ENCODE peak calls at places on chromosome 2, in seven cellular contexts. Z is fibroblast of lung; T is fibroblast of pulmonary artery; B is NCI-H1092 treated with DMSO at 0.1 percent for 48 hours; A is BJ; V is activated CD4-positive, alpha-beta T cell treated with anti-CD3 and anti-CD28 coated beads, Interleukin-2, amount 10 ng/mL, durations not matched to agents 7 days and 5 days; E is tibial nerve. S is an unnamed sample.
A peak's percentile ranks its signal among the peaks of the same experiment; 100 is the strongest.

GRCh38 chr2:59389240-59389639 is 1148.1 kb upstream of the FANCL start:
- DNase-seq in B (no peak), Z (no peak), V (no peak), T (no peak), A (no peak), E (no peak), S (no peak)

GRCh38 chr2:175854665-175855064 is 147.4 kb downstream of the LNPK start:
- DNase-seq in Z (peak; percentile 51), A (no peak), V (no peak), B (peak; percentile 62), T (no peak), E (no peak), S (no peak)

GRCh38 chr2:58019209-58019608 is 27.4 kb upstream of the VRK2 start:
- DNase-seq in E (no peak), T (no peak), Z (peak; percentile 38), B (no peak), V (no peak), A (no peak), S (no peak)

GRCh38 chr2:109238580-109238979 is 109.6 kb downstream of the SH3RF3 start:
- DNase-seq in A (peak; percentile 64), V (peak; percentile 61), B (no peak), Z (peak; percentile 69), E (peak; percentile 61), T (peak; percentile 98), S (no peak)

GRCh38 chr2:201344663-201345366 is 12.3 kb downstream of the FLACC1 start:
- DNase-seq in Z (no peak), E (no peak), V (no peak), T (no peak), B (no peak), A (no peak), S (no peak)

GRCh38 chr2:13005761-13006336 is 289.1 kb downstream of the TRIB2 start:
- DNase-seq in A (no peak), Z (peak; percentile 27), T (peak; percentile 85), E (peak; percentile 24), B (no peak), V (no peak), S (no peak)

GRCh38 chr2:173770936-173771678 is 194.1 kb downstream of the SP3 start:
- DNase-seq in V (no peak), Z (no peak), E (no peak), B (no peak), T (no peak), A (no peak), S (no peak)

GRCh38 chr2:66867038-66867380 is 432.1 kb downstream of the MEIS1 start:
- DNase-seq in A (no peak), V (no peak), Z (no peak), E (no peak), B (no peak), T (no peak), S (no peak)

GRCh38 chr2:795245-796041 is 118.2 kb upstream of the TMEM18 start:
- DNase-seq in Z (no peak), A (no peak), B (no peak), E (no peak), V (no peak), T (no peak), S (no peak)

GRCh38 chr2:64794426-64794995 is 140.8 kb upstream of the SERTAD2 start:
- DNase-seq in Z (no peak), V (no peak), A (no peak), T (no peak), B (no peak), E (no peak), S (no peak)

GRCh38 chr2:37614061-37614802 is 57.2 kb downstream of the CDC42EP3 start:
- DNase-seq in Z (peak; percentile 93), B (no peak), E (no peak), T (peak; percentile 87), V (no peak), A (peak; percentile 83), S (no peak)

GRCh38 chr2:58870704-58871103 is 629.6 kb upstream of the FANCL start:
- DNase-seq in A (no peak), T (no peak), B (no peak), V (no peak), Z (no peak), E (no peak), S (no peak)

S was measured in D721Med.